ENCODE peak calls at places on chromosomes 1 and 21, in four cellular contexts. H, W, K and L are unnamed samples.

GRCh38 chr1:89935235-89935634 is 59.7 kb upstream of the ZNF326 start:
- DNase-seq in H (no peak), K (no peak), W (no peak), L (no peak)

GRCh38 chr1:231990388-231990787 is 363.8 kb downstream of the DISC1 start:
- DNase-seq in H (no peak), K (no peak), W (no peak), L (no peak)

GRCh38 chr1:156053770-156054499 is at the start of gene UBQLN4:
- DNase-seq in W (peak), K (peak), H (peak), L (no peak)

GRCh38 chr1:220453371-220453770 is 74.6 kb upstream of the MARK1 start:
- DNase-seq in K (no peak), W (no peak), H (no peak), L (no peak)

GRCh38 chr1:230700132-230700531 is 13.8 kb downstream of the AGT start:
- DNase-seq in W (no peak), K (no peak), H (no peak), L (no peak)

GRCh38 chr1:156356875-156357534 is 12.0 kb upstream of the RHBG start:
- DNase-seq in W (peak), K (no peak), H (peak), L (no peak)

GRCh38 chr1:65412984-65413375 is 7.5 kb upstream of the LEPR start:
- DNase-seq in H (no peak), K (no peak), W (no peak), L (no peak)

GRCh38 chr1:212752256-212752933 is 39.2 kb downstream of the NSL1 start:
- DNase-seq in H (no peak), K (no peak), W (no peak), L (no peak)

GRCh38 chr1:216627252-216627651 is 96.0 kb downstream of the ESRRG start:
- DNase-seq in K (no peak), W (no peak), H (no peak), L (no peak)

GRCh38 chr1:153206631-153207030 is 3.4 kb downstream of the LELP1 start:
- DNase-seq in H (no peak), K (no peak), W (no peak), L (no peak)

GRCh38 chr1:3023994-3024393 is 2.7 kb downstream of the ACTRT2 start:
- DNase-seq in H (no peak), K (peak), W (peak), L (no peak)

GRCh38 chr1:247096112-247096511 is 8.0 kb downstream of the ZNF669 start:
- DNase-seq in K (no peak), W (no peak), H (no peak), L (no peak)

GRCh38 chr21:38631676-38632075 is 133.4 kb upstream of the ERG start:
- DNase-seq in H (no peak), W (no peak), K (no peak), L (no peak)

GRCh38 chr1:10836726-10837125 is 40.3 kb upstream of the CASZ1 start:
- DNase-seq in K (no peak), H (no peak), W (no peak), L (no peak)

GRCh38 chr1:209208648-209209047 is 374.9 kb upstream of the CAMK1G start:
- DNase-seq in H (no peak), K (no peak), W (no peak), L (no peak)

GRCh38 chr1:208534979-208535378 is 290.8 kb upstream of the PLXNA2 start:
- DNase-seq in W (no peak), K (no peak), H (no peak), L (no peak)

GRCh38 chr1:58363639-58364038 is 182.9 kb downstream of the OMA1 start:
- DNase-seq in H (no peak), K (no peak), W (no peak), L (no peak)

GRCh38 chr1:154304664-154305337 is 16.1 kb upstream of the AQP10 start:
- DNase-seq in H (no peak), K (no peak), W (no peak), L (no peak)

GRCh38 chr1:2259668-2260392 is 31.7 kb downstream of the SKI start:
- DNase-seq in W (no peak), H (no peak), K (no peak), L (no peak)

DNA sequence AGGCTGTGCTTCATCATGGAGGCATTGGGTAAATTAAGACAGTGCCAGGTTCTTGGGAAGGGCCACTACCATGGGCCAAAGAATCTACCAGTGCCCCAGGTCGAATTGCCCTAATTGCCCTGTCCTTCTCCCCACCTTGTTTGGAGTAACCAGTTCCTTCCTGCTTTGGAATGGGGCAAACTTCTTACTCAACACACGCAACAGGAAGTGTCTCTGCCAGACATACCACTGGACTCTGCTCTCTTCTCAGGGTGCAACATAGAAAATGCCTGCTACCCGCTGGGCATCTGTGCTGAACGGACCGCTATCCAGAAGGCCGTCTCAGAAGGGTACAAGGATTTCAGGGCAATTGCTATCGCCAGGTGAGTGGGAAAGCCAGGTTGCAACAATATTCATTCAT is 15.8 kb downstream of the CDA start:
- DNase-seq in K (no peak), W (peak), H (no peak), L (no peak)
- H3K27ac ChIP-seq in K (no peak), W (peak), H (peak), L (no peak)

GRCh38 chr1:160098852-160099647 is 631 bp upstream of the IGSF8 start:
- DNase-seq in H (peak), K (peak), W (peak), L (peak)

GRCh38 chr1:160101717-160102522 is 3.5 kb upstream of the IGSF8 start:
- DNase-seq in K (no peak), H (no peak), W (no peak), L (no peak)

GRCh38 chr1:160103658-160104519 is 5.5 kb upstream of the IGSF8 start:
- DNase-seq in W (no peak), K (no peak), H (no peak), L (no peak)

GRCh38 chr1:160099716-160100375 is 1.4 kb upstream of the IGSF8 start:
- DNase-seq in W (no peak), K (no peak), H (no peak), L (no peak)

GRCh38 chr1:160101037-160101716 is 2.8 kb upstream of the IGSF8 start:
- DNase-seq in K (peak), W (peak), H (peak), L (no peak)
- TF ChIP-seq POLR2AphosphoS5 in K (peak), W (no peak), H (peak), L (no peak)

DNA sequence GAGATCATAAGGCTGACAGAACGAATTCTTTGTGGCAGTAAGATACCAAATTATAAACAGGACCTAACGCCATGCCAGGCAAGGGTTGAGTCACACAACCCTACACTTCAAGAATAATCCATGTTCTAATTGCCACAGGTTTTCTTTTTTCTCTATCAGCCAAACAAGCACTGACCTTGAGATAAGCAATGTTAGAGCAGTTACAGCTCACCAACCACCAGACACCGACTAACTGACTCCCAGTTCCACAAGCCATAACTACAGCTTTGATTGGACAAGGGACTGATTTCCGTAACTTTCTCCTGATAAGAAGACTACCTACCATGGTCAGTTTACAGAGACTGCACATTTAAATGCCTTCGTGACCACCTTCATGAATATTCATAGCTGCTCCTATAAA is 149.6 kb downstream of the PTPRU start:
- DNase-seq in K (no peak), H (no peak), W (no peak), L (no peak)
- H3K27ac ChIP-seq in K (no peak), H (no peak), W (no peak), L (no peak)

DNA sequence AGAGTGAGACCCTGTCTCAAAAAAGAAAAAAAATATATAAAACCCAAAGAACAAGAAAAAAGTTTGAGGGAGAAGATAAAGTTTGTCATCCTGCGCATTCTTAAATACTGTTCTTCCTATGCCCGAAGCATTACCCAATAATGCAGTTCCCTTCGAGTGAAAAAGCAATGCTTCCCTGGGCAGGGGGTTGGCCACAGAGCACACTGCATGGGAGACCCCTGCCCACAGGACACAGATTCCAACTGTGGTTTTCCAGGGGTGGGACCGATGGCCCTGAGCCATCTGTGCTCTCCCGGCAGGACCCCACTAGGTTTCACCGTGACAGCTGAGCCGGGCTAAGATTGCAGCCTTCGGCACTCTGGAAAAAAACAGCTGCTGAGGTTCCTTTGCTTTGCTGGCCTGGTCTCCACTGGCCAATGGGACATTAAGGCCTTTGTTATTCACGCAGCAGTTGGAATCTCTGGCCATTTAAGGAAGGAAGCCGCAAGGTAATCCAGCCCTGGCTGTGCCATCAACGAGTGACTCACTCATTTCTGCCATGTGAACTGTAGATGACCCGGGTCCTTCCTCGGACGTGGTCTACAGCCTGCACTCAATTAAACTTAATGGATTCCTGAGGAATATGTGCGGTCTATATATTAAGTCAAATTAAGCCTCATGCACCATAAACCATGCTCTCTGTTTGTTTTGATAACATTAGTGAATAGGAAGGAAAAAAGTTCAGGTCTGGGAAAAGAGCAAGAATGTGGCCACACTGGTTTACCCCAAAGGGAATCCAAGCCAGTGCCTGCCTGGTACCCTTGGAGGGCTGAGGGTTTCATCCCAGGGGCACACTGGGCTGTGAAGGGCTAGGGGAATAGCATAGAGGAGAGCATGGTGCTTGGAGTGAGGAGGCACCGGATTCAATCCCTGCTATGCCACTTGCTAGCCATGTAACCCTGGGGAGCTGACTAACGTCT is 163.2 kb downstream of the ZBTB18 start:
- DNase-seq in W (no peak), H (no peak), K (peak), L (no peak)
- TF ChIP-seq POLR2AphosphoS5 in W (no peak), H (no peak), K (peak), L (no peak)

DNA sequence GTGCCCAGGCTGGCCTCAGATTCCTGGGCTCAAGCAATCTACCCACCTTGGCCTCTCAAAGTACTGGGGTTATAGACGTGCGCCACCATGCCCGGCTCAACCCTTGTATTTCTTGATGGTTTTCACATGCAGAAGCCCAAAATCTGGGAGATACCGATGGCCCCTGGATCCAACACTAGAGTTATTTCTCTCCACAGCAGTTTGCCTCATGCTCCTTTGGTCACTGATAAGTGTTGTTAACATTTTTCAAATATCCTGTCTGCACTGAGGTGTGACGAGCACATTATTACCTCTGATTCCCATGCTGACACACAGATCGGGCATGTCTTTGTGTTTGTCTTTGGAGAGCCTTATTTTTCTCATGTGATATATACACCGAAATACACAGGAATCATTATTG is 107.0 kb downstream of the KIF26B start:
- DNase-seq in W (no peak), K (no peak), H (no peak), L (no peak)
- H3K27ac ChIP-seq in W (no peak), K (no peak), H (no peak), L (no peak)

GRCh38 chr21:33403786-33404571 is 766 bp downstream of the IFNGR2 start:
- DNase-seq in W (peak), K (peak), H (peak), L (no peak)
- TF ChIP-seq POLR2AphosphoS5 in W (no peak), K (peak), H (no peak), L (no peak)

DNA sequence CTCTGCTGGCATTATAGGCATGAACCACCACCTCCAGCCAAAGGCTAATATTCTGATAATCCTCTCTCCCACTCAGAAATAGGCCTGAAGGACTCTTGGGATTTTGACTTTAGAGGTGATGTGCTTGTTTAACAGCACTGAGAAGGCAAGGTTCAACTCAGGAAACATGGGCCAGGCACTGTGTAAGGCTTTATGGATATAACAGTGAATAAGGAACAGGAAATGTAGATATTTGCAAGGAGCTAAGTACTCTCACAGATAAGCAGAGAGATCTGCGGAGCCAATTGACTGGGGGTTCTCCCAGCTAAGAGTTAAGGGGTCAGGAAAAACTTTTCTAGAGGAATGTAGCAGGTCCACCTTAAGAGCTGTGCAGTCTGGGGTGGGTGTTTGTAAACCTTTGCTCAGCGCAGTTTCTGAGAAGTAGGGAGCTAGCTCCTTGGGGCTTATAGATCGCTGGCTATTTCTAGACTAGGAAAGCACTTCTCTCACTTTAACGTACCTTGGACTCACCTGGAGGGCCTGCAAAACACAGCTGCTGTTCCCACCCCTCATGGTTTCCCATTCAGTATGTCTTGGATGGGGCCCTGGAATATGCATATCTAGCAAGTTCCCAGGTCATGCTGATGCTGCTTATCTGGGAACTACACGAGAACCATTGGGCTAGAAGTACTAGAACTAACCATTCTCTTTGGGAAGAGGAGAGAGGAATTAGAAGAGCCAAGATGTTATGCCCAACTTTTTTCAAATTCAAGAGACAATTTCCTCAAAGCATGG is 51.7 kb downstream of the TLCD4 start:
- DNase-seq in K (no peak), H (no peak), W (no peak), L (no peak)
- H3K27ac ChIP-seq in K (no peak), H (no peak), W (no peak), L (no peak)

GRCh38 chr1:181092056-181092455 is 3.6 kb downstream of the IER5 start:
- DNase-seq in W (no peak), K (no peak), H (no peak), L (no peak)

GRCh38 chr1:181089017-181089776 is 697 bp downstream of the IER5 start:
- DNase-seq in W (no peak), K (no peak), H (peak), L (no peak)

GRCh38 chr1:181089777-181090505 is 1.4 kb downstream of the IER5 start:
- DNase-seq in W (no peak), H (peak), K (peak), L (no peak)

GRCh38 chr1:181091322-181092040 is 3.0 kb downstream of the IER5 start:
- DNase-seq in K (no peak), W (no peak), H (no peak), L (no peak)

GRCh38 chr1:181090653-181091126 is 2.2 kb downstream of the IER5 start:
- DNase-seq in K (no peak), H (no peak), W (no peak), L (no peak)
- TF ChIP-seq POLR2AphosphoS5 in K (no peak), H (no peak), W (no peak), L (no peak)

GRCh38 chr1:113109908-113110554 is 37.0 kb downstream of the LRIG2 start:
- DNase-seq in W (no peak), K (no peak), H (no peak), L (no peak)
- H3K27ac ChIP-seq in W (no peak), K (peak), H (peak), L (no peak)